ENCODE peak calls at places on chromosome 9, in nine cellular contexts. H is HTR-8/SVneo; K is SK-N-SH; G is mucosa of gallbladder; M is stimulated activated CD8-positive, alpha-beta memory T cell treated with anti-CD3 and anti-CD28 coated beads, Interleukin-4, amount 100 ng/mL, for 24 hours; F is effector memory CD8-positive, alpha-beta T cell; W is fibroblast of mammary gland; C is CD4-positive, alpha-beta memory T cell; N is activated gamma-delta T cell treated with anti-CD3 and anti-CD28 coated beads, Interleukin-2, amount 50 U/mL, for 16 hours. D is an unnamed sample.

GRCh38 chr9:98576354-98576753 is 132.4 kb downstream of the GABBR2 start:
- DNase-seq in M (no peak), K (no peak), N (no peak), C (no peak), G (no peak), H (no peak), W (no peak), F (no peak), D (no peak)

GRCh38 chr9:100294806-100295205 is 57.9 kb downstream of the TEX10 start:
- DNase-seq in M (no peak), G (no peak), W (no peak), H (no peak), F (no peak), N (no peak), K (no peak), C (no peak), D (no peak)

GRCh38 chr9:107767711-107768110 is 278.1 kb upstream of the KLF4 start:
- DNase-seq in N (no peak), H (no peak), C (no peak), M (no peak), W (no peak), F (no peak), K (no peak), G (no peak), D (no peak)

GRCh38 chr9:15157371-15157770 is 149.6 kb downstream of the TTC39B start:
- DNase-seq in F (no peak), G (no peak), W (peak), K (no peak), C (no peak), N (no peak), H (no peak), M (no peak), D (no peak)

GRCh38 chr9:123347289-123348060 is 8.5 kb upstream of the CRB2 start:
- DNase-seq in C (no peak), G (no peak), F (no peak), M (no peak), W (no peak), K (no peak), N (no peak), H (no peak), D (no peak)

GRCh38 chr9:8823131-8823895 is 1023.7 kb upstream of the DMAC1 start:
- DNase-seq in K (no peak), M (no peak), W (no peak), H (no peak), G (no peak), C (no peak), N (no peak), F (no peak), D (no peak)

GRCh38 chr9:68541568-68541967 is 885 bp upstream of the TMEM252 start:
- DNase-seq in M (no peak), H (no peak), K (no peak), G (no peak), W (no peak), F (no peak), C (no peak), N (no peak), D (no peak)

GRCh38 chr9:9754186-9754585 is 858.6 kb downstream of the PTPRD start:
- DNase-seq in N (no peak), M (no peak), W (peak), H (no peak), G (no peak), C (no peak), F (no peak), K (no peak), D (no peak)

D was measured in effector CD8-positive, alpha-beta T cell.